ENCODE peak calls at places on chromosomes 2 and 18, in nine cellular contexts. G is NCI-H2171; K is GF-D8; Z is Ammon's horn; V is stimulated activated naive CD8-positive, alpha-beta T cell treated with anti-CD3 and anti-CD28 coated beads, Interleukin-15, Interleukin-2, amounts not matched to agents 100 U/mL and 50 U/mL, for 24 hours; S is T-helper 2 cell treated with Interferon-gamma antibody and Interleukin-4, amounts not matched to agents 5 μg/mL and 100 μg/mL, for 36 hours; N is islet precursor cell; A is ovary; U is AG10803. M is an unnamed sample.

GRCh38 chr2:19775838-19776237 is 125.9 kb downstream of the TTC32 start:
- DNase-seq in S (no peak), V (no peak), K (no peak), N (no peak), Z (no peak), U (no peak), A (no peak), G (no peak), M (no peak)

GRCh38 chr18:62346327-62347090 is 21.4 kb downstream of the TNFRSF11A start:
- DNase-seq in U (no peak), K (no peak), S (no peak), V (no peak), A (no peak), Z (no peak), G (no peak), N (no peak), M (no peak)

GRCh38 chr2:96601382-96602292 is 36.5 kb downstream of the KANSL3 start:
- DNase-seq in Z (no peak), A (no peak), U (no peak), G (no peak), N (no peak), S (peak; percentile 50), V (peak; percentile 30), K (peak; percentile 13), M (no peak)

GRCh38 chr2:227853204-227853629 is 18.2 kb upstream of the DAW1 start:
- DNase-seq in G (no peak), V (no peak), U (peak; percentile 72), S (no peak), Z (no peak), A (no peak), N (no peak), K (no peak), M (peak; percentile 94)

GRCh38 chr2:103179800-103180199 is 418.0 kb downstream of the TMEM182 start:
- DNase-seq in K (no peak), U (no peak), S (no peak), A (no peak), N (no peak), Z (peak; percentile 69), V (no peak), G (no peak), M (no peak)

GRCh38 chr18:48302736-48303135 is 106.4 kb downstream of the ZBTB7C start:
- DNase-seq in A (no peak), U (no peak), N (peak; percentile 52), S (no peak), Z (no peak), V (no peak), G (no peak), K (no peak), M (no peak)

GRCh38 chr18:75210274-75211001 is at the start of gene TSHZ1:
- DNase-seq in K (peak; percentile 98), Z (peak; percentile 93), G (peak; percentile 51), S (peak; percentile 64), V (peak; percentile 57), A (peak; percentile 66), N (no peak), U (peak; percentile 85), M (peak; percentile 90)

GRCh38 chr2:54899576-54900200 is 150.6 kb downstream of the RTN4 start:
- DNase-seq in N (no peak), A (no peak), Z (peak; percentile 78), S (no peak), K (no peak), V (no peak), G (peak; percentile 78), U (peak; percentile 77), M (peak; percentile 62)

GRCh38 chr2:14516844-14517243 is 115.7 kb upstream of the LRATD1 start:
- DNase-seq in S (no peak), A (no peak), Z (peak; percentile 8), V (no peak), U (peak; percentile 96), K (no peak), N (no peak), G (no peak), M (peak; percentile 61)

GRCh38 chr2:201795608-201796477 is 10.5 kb upstream of the CDK15 start:
- DNase-seq in S (no peak), V (no peak), N (peak; percentile 63), U (peak; percentile 68), A (peak; percentile 45), Z (peak; percentile 63), G (peak; percentile 17), K (peak; percentile 32), M (peak; percentile 68)

GRCh38 chr2:20185176-20186022 is 39.5 kb downstream of the SDC1 start:
- DNase-seq in Z (peak; percentile 16), U (no peak), N (no peak), K (no peak), V (no peak), G (no peak), A (no peak), S (no peak), M (peak; percentile 97)

GRCh38 chr2:202599911-202600310 is 34.9 kb upstream of the FAM117B start:
- DNase-seq in V (no peak), K (no peak), Z (no peak), U (no peak), N (no peak), A (no peak), G (no peak), S (no peak), M (no peak)

GRCh38 chr2:192741889-192742288 is 547.2 kb upstream of the TMEFF2 start:
- DNase-seq in K (no peak), V (no peak), U (no peak), S (no peak), Z (no peak), G (no peak), N (no peak), A (no peak), M (peak; percentile 8)

GRCh38 chr2:64234785-64235184 is 90.6 kb upstream of the PELI1 start:
- DNase-seq in K (no peak), A (no peak), U (no peak), V (no peak), N (no peak), G (no peak), Z (no peak), S (no peak), M (no peak)

GRCh38 chr2:57759822-57760300 is 286.7 kb upstream of the VRK2 start:
- DNase-seq in K (no peak), A (peak; percentile 92), S (peak; percentile 62), U (peak; percentile 68), V (peak; percentile 87), N (peak; percentile 94), G (peak; percentile 60), Z (peak; percentile 91), M (peak; percentile 71)